ENCODE peak calls at places on chromosome 20, in four cellular contexts. A, I, Q and L are unnamed samples.

GRCh38 chr20:62356143-62356947 is 10.8 kb downstream of the LAMA5 start:
- DNase-seq in Q (no peak), A (no peak), I (no peak), L (no peak)

GRCh38 chr20:22339091-22339881 is 245.1 kb downstream of the FOXA2 start:
- DNase-seq in I (peak), Q (peak), A (no peak), L (peak)

GRCh38 chr20:44172572-44172950 is 14.4 kb downstream of the JPH2 start:
- DNase-seq in Q (no peak), I (no peak), A (no peak), L (no peak)

GRCh38 chr20:37552415-37552814 is 24.7 kb upstream of the BLCAP start:
- DNase-seq in A (no peak), Q (peak), I (no peak), L (peak)

GRCh38 chr20:2108987-2109386 is 7.4 kb downstream of the STK35 start:
- DNase-seq in A (no peak), Q (peak), I (no peak), L (peak)

GRCh38 chr20:19757973-19758887 is at the start of gene RIN2:
- DNase-seq in Q (peak), A (peak), I (no peak), L (peak)

GRCh38 chr20:22716824-22717351 is 132.5 kb upstream of the FOXA2 start:
- DNase-seq in Q (no peak), A (peak), I (no peak), L (no peak)

GRCh38 chr20:25389381-25389857 is 1.2 kb downstream of the ABHD12 start:
- DNase-seq in I (no peak), Q (no peak), A (no peak), L (peak)

GRCh38 chr20:43839793-43840199 is 74.9 kb upstream of the TOX2 start:
- DNase-seq in I (no peak), A (no peak), Q (no peak), L (no peak)

GRCh38 chr20:24961384-24962181 is 12.5 kb downstream of the CST7 start:
- DNase-seq in Q (no peak), I (no peak), A (no peak), L (no peak)

GRCh38 chr20:37596890-37597539 is 69.3 kb upstream of the BLCAP start:
- DNase-seq in I (no peak), Q (no peak), A (no peak), L (no peak)

GRCh38 chr20:54106162-54106561 is 35.8 kb upstream of the BCAS1 start:
- DNase-seq in A (no peak), Q (no peak), I (no peak), L (no peak)

GRCh38 chr20:47456041-47456537 is 45.6 kb upstream of the NCOA3 start:
- DNase-seq in A (no peak), Q (no peak), I (no peak), L (no peak)

GRCh38 chr20:57244627-57245214 is 21.7 kb downstream of the BMP7 start:
- DNase-seq in A (no peak), Q (no peak), I (no peak), L (no peak)

GRCh38 chr20:34112600-34113061 is 588 bp upstream of the EIF2S2 start:
- DNase-seq in I (no peak), A (peak), Q (peak), L (peak)

GRCh38 chr20:21352703-21353102 is 44.6 kb downstream of the NKX2-4 start:
- DNase-seq in A (no peak), I (peak), Q (peak), L (peak)

GRCh38 chr20:34768105-34768504 is 57.3 kb downstream of the NCOA6 start:
- DNase-seq in I (peak), A (no peak), Q (peak), L (peak)

GRCh38 chr20:12687476-12687875 is 321.3 kb upstream of the SPTLC3 start:
- DNase-seq in A (no peak), I (no peak), Q (no peak), L (no peak)

GRCh38 chr20:44641305-44641704 is 10.2 kb downstream of the ADA start:
- DNase-seq in A (no peak), I (no peak), Q (no peak), L (no peak)

GRCh38 chr20:63641792-63642517 is 11.3 kb downstream of the STMN3 start:
- DNase-seq in Q (peak), A (peak), I (no peak), L (peak)
- H3K4me3 ChIP-seq in Q (peak), A (peak), I (peak), L (peak)

DNA sequence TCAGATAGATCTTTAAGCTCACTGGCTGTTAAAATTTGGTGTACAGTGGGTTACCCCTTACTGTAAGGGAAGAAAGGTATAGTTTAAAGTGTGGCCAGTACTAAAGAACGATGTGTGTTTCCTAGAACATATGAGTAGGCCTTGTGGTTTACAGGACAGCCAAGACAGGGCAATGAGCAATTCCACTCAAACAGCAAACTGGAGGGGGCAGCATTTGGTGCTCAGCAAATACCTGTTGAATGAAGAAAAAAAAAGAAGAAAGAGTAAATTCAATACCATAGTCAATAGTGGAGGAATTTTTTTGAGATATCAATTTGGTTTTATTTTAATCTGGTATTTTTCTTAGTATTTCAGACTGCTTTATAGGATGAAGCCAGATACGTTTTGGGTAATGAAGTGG is 3.8 kb upstream of the NCOA5 start:
- DNase-seq in I (no peak), Q (no peak), A (no peak), L (no peak)
- TF ChIP-seq CTCF in I (no peak), Q (no peak), A (no peak), L (peak)

GRCh38 chr20:5044075-5044620 is 42.8 kb upstream of the SLC23A2 start:
- DNase-seq in I (no peak), A (no peak), Q (no peak), L (no peak)
- H3K4me3 ChIP-seq in I (no peak), A (no peak), Q (no peak), L (no peak)

DNA sequence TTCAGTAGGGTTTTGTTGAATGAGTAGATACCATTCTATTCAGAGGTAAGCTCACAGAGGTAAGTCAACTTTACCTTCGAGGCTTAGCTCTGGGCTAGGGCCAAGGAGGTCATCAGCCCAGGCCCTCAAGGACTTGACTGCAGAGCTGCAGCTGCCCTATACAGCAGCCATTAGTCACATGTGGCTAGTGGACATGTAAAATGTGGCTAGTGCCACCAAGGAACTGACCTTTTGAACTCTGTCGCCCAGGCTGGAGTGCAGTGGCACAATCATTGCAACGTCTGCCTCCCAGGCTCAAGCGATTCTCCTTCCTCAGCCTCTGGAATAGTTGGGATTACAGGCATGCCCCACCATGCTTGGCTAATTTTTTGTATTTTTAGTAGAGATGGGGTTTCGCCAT is 47.9 kb upstream of the EPB41L1 start:
- DNase-seq in Q (no peak), A (peak), I (no peak), L (no peak)
- TF ChIP-seq CTCF in Q (no peak), A (no peak), I (no peak), L (no peak)

GRCh38 chr20:4325548-4326187 is 310.3 kb upstream of the RNF24 start:
- DNase-seq in Q (no peak), I (no peak), A (no peak), L (no peak)

GRCh38 chr20:4322499-4322898 is 307.1 kb upstream of the RNF24 start:
- DNase-seq in Q (no peak), I (no peak), A (no peak), L (no peak)

GRCh38 chr20:4324611-4325238 is 309.4 kb upstream of the RNF24 start:
- DNase-seq in A (no peak), Q (no peak), I (no peak), L (no peak)

GRCh38 chr20:4318891-4319290 is 303.5 kb upstream of the RNF24 start:
- DNase-seq in Q (no peak), A (no peak), I (no peak), L (no peak)

DNA sequence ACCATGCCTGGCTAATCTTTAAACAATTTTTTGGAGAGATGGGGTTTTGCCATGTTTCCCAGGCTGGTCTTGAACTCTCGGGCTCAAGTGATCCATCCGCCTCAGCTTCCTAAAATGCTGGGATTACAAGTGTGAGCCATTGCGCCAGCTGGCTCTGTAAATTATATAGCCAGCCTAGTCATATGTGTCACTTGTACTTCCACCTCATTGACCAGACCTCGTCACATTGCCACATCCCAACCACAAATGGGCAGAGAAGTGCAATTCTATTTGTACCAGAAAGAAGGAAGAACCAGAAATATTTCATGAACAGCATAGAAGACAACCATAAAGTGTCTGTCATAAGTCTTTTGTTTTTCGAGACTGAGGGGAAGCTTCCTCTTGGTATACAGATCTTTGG is 304.9 kb upstream of the RNF24 start:
- DNase-seq in Q (no peak), A (no peak), I (no peak), L (no peak)
- H3K4me3 ChIP-seq in Q (no peak), A (no peak), I (no peak), L (no peak)

DNA sequence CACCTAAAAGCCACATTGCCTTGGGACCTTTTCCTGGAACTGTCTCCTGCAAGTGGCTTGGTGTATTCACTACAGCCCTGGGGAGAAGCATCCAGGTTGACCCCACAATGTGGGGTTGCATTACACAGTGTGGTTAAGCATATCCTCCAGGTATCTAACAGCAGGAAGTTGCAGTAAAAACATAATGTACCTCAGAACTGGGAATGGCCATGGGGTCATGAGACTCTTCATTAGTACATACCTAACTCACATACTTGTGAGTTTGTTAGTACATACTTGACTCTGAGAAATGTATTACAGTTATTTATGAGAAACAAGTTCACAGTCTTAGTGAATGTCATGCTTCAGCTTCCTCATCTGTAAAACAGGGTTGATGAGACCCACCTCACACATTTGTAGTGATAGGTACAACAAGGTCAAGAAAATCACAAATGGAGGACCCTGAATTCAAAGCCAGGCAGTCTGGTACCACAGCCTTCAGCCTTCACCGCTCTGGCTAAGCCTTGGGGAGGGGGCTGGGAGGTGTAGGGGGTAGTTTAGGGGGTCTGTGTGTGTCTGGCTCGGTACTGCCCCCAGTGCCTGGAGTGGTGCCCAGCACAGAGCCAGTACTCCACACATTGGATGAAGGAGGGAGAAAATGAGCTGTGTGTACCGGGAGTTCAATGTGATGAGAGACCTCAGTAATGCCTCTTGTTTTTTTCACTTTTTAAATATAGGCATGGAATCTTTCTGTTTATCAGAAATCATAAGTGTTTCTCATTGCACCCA is 53.0 kb downstream of the KAT14 start:
- DNase-seq in A (no peak), I (no peak), Q (no peak), L (no peak)
- TF ChIP-seq CTCF in A (no peak), I (no peak), Q (no peak), L (peak)